ENCODE peak calls at places on chromosomes 6 and 20, in five cellular contexts. One of them, this sample, is unnamed.
A peak's percentile ranks its signal among the peaks of the same experiment; 100 is the strongest.

GRCh38 chr6:38525888-38526287 is 113.8 kb downstream of the BTBD9 start:
- DNase-seq in heart right ventricle: no peak
- DNase-seq in GM20000: no peak
- DNase-seq in AG09319: no peak
- DNase-seq in type B pancreatic cell: no peak
- DNase-seq in this sample: no peak

GRCh38 chr6:107626645-107627044 is 136.7 kb downstream of the SOBP start:
- DNase-seq in AG09319: no peak
- DNase-seq in GM20000: no peak
- DNase-seq in type B pancreatic cell: no peak
- DNase-seq in heart right ventricle: no peak
- DNase-seq in this sample: no peak

GRCh38 chr20:39643292-39643691 is 681.1 kb downstream of the DHX35 start:
- DNase-seq in type B pancreatic cell: no peak
- DNase-seq in AG09319: no peak
- DNase-seq in GM20000: no peak
- DNase-seq in heart right ventricle: no peak
- DNase-seq in this sample: no peak

GRCh38 chr6:70479236-70479635 is 65.9 kb downstream of the FAM135A start:
- DNase-seq in GM20000: no peak
- DNase-seq in heart right ventricle: no peak
- DNase-seq in AG09319: no peak
- DNase-seq in type B pancreatic cell: no peak
- DNase-seq in this sample: no peak

GRCh38 chr20:17671051-17671450 is 11.0 kb downstream of the RRBP1 start:
- DNase-seq in type B pancreatic cell: no peak
- DNase-seq in GM20000: no peak
- DNase-seq in heart right ventricle: no peak
- DNase-seq in AG09319: no peak
- DNase-seq in this sample: no peak

GRCh38 chr20:10637062-10637559 is 36.7 kb downstream of the JAG1 start:
- DNase-seq in AG09319: no peak
- DNase-seq in heart right ventricle: no peak
- DNase-seq in type B pancreatic cell: no peak
- DNase-seq in GM20000: no peak
- DNase-seq in this sample: no peak

GRCh38 chr6:28488916-28489365 is 26.7 kb downstream of the GPX6 start:
- DNase-seq in type B pancreatic cell: no peak
- DNase-seq in heart right ventricle: no peak
- DNase-seq in GM20000: no peak
- DNase-seq in AG09319: peak; percentile 44
- DNase-seq in this sample: peak; percentile 21

GRCh38 chr20:41141153-41141815 is 3.9 kb downstream of the PLCG1 start:
- DNase-seq in GM20000: no peak
- DNase-seq in type B pancreatic cell: no peak
- DNase-seq in AG09319: no peak
- DNase-seq in heart right ventricle: peak; percentile 60
- DNase-seq in this sample: no peak

GRCh38 chr20:10521068-10521834 is 86.1 kb downstream of the SLX4IP start:
- DNase-seq in GM20000: no peak
- DNase-seq in AG09319: peak; percentile 45
- DNase-seq in type B pancreatic cell: no peak
- DNase-seq in heart right ventricle: no peak
- DNase-seq in this sample: no peak

GRCh38 chr6:72954736-72955135 is 270.6 kb downstream of the KHDC1L start:
- DNase-seq in type B pancreatic cell: no peak
- DNase-seq in GM20000: no peak
- DNase-seq in heart right ventricle: no peak
- DNase-seq in AG09319: peak; percentile 15
- DNase-seq in this sample: no peak

GRCh38 chr6:21594427-21595264 is 1.1 kb downstream of the SOX4 start:
- DNase-seq in heart right ventricle: peak; percentile 69
- DNase-seq in AG09319: no peak
- DNase-seq in type B pancreatic cell: peak; percentile 73
- DNase-seq in GM20000: peak; percentile 75
- DNase-seq in this sample: peak; percentile 43

GRCh38 chr6:140857734-140858380 is 1274.9 kb upstream of the GJE1 start:
- DNase-seq in AG09319: peak; percentile 76
- DNase-seq in type B pancreatic cell: no peak
- DNase-seq in heart right ventricle: no peak
- DNase-seq in GM20000: no peak
- DNase-seq in this sample: no peak

GRCh38 chr6:38391206-38391908 is 248.4 kb downstream of the BTBD9 start:
- DNase-seq in heart right ventricle: no peak
- DNase-seq in GM20000: no peak
- DNase-seq in type B pancreatic cell: no peak
- DNase-seq in AG09319: no peak
- DNase-seq in this sample: no peak

GRCh38 chr6:43504756-43505593 is 5.2 kb downstream of the LRRC73 start:
- DNase-seq in type B pancreatic cell: no peak
- DNase-seq in heart right ventricle: no peak
- DNase-seq in AG09319: no peak
- DNase-seq in GM20000: no peak
- DNase-seq in this sample: no peak

GRCh38 chr20:31918471-31919105 is 33.3 kb downstream of the PDRG1 start:
- DNase-seq in heart right ventricle: no peak
- DNase-seq in type B pancreatic cell: no peak
- DNase-seq in AG09319: no peak
- DNase-seq in GM20000: no peak
- DNase-seq in this sample: no peak

GRCh38 chr20:37755665-37756064 is 61.8 kb downstream of the CTNNBL1 start:
- DNase-seq in AG09319: no peak
- DNase-seq in GM20000: no peak
- DNase-seq in heart right ventricle: peak; percentile 17
- DNase-seq in type B pancreatic cell: no peak
- DNase-seq in this sample: no peak

GRCh38 chr20:37992802-37993538 is 40.3 kb downstream of the TTI1 start:
- DNase-seq in type B pancreatic cell: no peak
- DNase-seq in heart right ventricle: peak; percentile 26
- DNase-seq in AG09319: peak; percentile 90
- DNase-seq in GM20000: peak; percentile 71
- DNase-seq in this sample: peak; percentile 49

GRCh38 chr6:161169690-161170089 is 104.2 kb downstream of the AGPAT4 start:
- DNase-seq in type B pancreatic cell: no peak
- DNase-seq in AG09319: peak; percentile 63
- DNase-seq in GM20000: no peak
- DNase-seq in heart right ventricle: no peak
- DNase-seq in this sample: no peak

GRCh38 chr6:111747791-111748190 is 125.5 kb downstream of the FYN start:
- DNase-seq in GM20000: no peak
- DNase-seq in type B pancreatic cell: no peak
- DNase-seq in AG09319: no peak
- DNase-seq in heart right ventricle: no peak
- DNase-seq in this sample: no peak

GRCh38 chr20:7106910-7107309 is 339.4 kb downstream of the BMP2 start:
- DNase-seq in heart right ventricle: no peak
- DNase-seq in AG09319: no peak
- DNase-seq in type B pancreatic cell: no peak
- DNase-seq in GM20000: no peak
- DNase-seq in this sample: no peak

GRCh38 chr6:132270745-132271414 is 130.4 kb downstream of the MOXD1 start:
- DNase-seq in AG09319: no peak
- DNase-seq in type B pancreatic cell: no peak
- DNase-seq in heart right ventricle: no peak
- DNase-seq in GM20000: no peak
- DNase-seq in this sample: no peak

GRCh38 chr20:18724077-18724476 is 89.5 kb upstream of the SCP2D1 start:
- DNase-seq in GM20000: no peak
- DNase-seq in heart right ventricle: no peak
- DNase-seq in type B pancreatic cell: no peak
- DNase-seq in AG09319: no peak
- DNase-seq in this sample: no peak

GRCh38 chr6:119479860-119480655 is 130.5 kb upstream of the MAN1A1 start:
- DNase-seq in type B pancreatic cell: no peak
- DNase-seq in heart right ventricle: no peak
- DNase-seq in AG09319: peak; percentile 22
- DNase-seq in GM20000: no peak
- DNase-seq in this sample: no peak

GRCh38 chr20:63475209-63475608 is 2.8 kb upstream of the KCNQ2 start:
- DNase-seq in AG09319: no peak
- DNase-seq in GM20000: no peak
- DNase-seq in heart right ventricle: no peak
- DNase-seq in type B pancreatic cell: no peak
- DNase-seq in this sample: no peak

GRCh38 chr20:45014671-45015415 is 48.5 kb downstream of the STK4 start:
- DNase-seq in GM20000: no peak
- DNase-seq in heart right ventricle: no peak
- DNase-seq in type B pancreatic cell: no peak
- DNase-seq in AG09319: peak; percentile 37
- DNase-seq in this sample: no peak

GRCh38 chr6:169986171-169986847 is 234.9 kb downstream of the ERMARD start:
- DNase-seq in type B pancreatic cell: no peak
- DNase-seq in heart right ventricle: no peak
- DNase-seq in GM20000: no peak
- DNase-seq in AG09319: no peak
- DNase-seq in this sample: no peak

GRCh38 chr6:45722876-45723275 is 292.8 kb downstream of the CLIC5 start:
- DNase-seq in type B pancreatic cell: no peak
- DNase-seq in AG09319: no peak
- DNase-seq in GM20000: no peak
- DNase-seq in heart right ventricle: no peak
- DNase-seq in this sample: no peak

GRCh38 chr6:159555082-159555481 is 138.0 kb downstream of the SOD2 start:
- DNase-seq in type B pancreatic cell: no peak
- DNase-seq in GM20000: no peak
- DNase-seq in AG09319: no peak
- DNase-seq in heart right ventricle: no peak
- DNase-seq in this sample: no peak

GRCh38 chr6:56790424-56790823 is 147.7 kb upstream of the DST start:
- DNase-seq in type B pancreatic cell: no peak
- DNase-seq in heart right ventricle: no peak
- DNase-seq in AG09319: no peak
- DNase-seq in GM20000: no peak
- DNase-seq in this sample: no peak

GRCh38 chr6:129946439-129947140 is 71.8 kb upstream of the L3MBTL3 start:
- DNase-seq in GM20000: no peak
- DNase-seq in type B pancreatic cell: no peak
- DNase-seq in AG09319: no peak
- DNase-seq in heart right ventricle: no peak
- DNase-seq in this sample: no peak

GRCh38 chr6:31579546-31580445 is 2.4 kb downstream of the LTB start:
- DNase-seq in type B pancreatic cell: no peak
- DNase-seq in AG09319: no peak
- DNase-seq in GM20000: peak; percentile 34
- DNase-seq in heart right ventricle: no peak
- DNase-seq in this sample: no peak

GRCh38 chr20:32040142-32040953 is 11.7 kb upstream of the HCK start:
- DNase-seq in GM20000: peak; percentile 54
- DNase-seq in AG09319: no peak
- DNase-seq in heart right ventricle: peak; percentile 40
- DNase-seq in type B pancreatic cell: no peak
- DNase-seq in this sample: no peak

GRCh38 chr6:106823732-106824351 is 150.7 kb downstream of the CD24 start:
- DNase-seq in GM20000: no peak
- DNase-seq in type B pancreatic cell: no peak
- DNase-seq in AG09319: no peak
- DNase-seq in heart right ventricle: no peak
- DNase-seq in this sample: no peak

GRCh38 chr20:37902504-37903313 is at the start of gene VSTM2L:
- DNase-seq in GM20000: peak; percentile 64
- DNase-seq in AG09319: peak; percentile 56
- DNase-seq in heart right ventricle: no peak
- DNase-seq in type B pancreatic cell: no peak
- DNase-seq in this sample: no peak

GRCh38 chr20:35597186-35597585 is 18.4 kb upstream of the SPAG4 start:
- DNase-seq in AG09319: no peak
- DNase-seq in type B pancreatic cell: no peak
- DNase-seq in GM20000: no peak
- DNase-seq in heart right ventricle: no peak
- DNase-seq in this sample: no peak

GRCh38 chr20:62962221-62962879 is 9.8 kb downstream of the SLC17A9 start:
- DNase-seq in GM20000: no peak
- DNase-seq in AG09319: no peak
- DNase-seq in heart right ventricle: no peak
- DNase-seq in type B pancreatic cell: no peak
- DNase-seq in this sample: no peak

GRCh38 chr6:155974359-155974758 is 518.7 kb upstream of the NOX3 start:
- DNase-seq in type B pancreatic cell: no peak
- DNase-seq in AG09319: no peak
- DNase-seq in heart right ventricle: no peak
- DNase-seq in GM20000: no peak
- DNase-seq in this sample: no peak

GRCh38 chr6:31441368-31442267 is 38.2 kb downstream of the MICA start:
- DNase-seq in AG09319: peak; percentile 29
- DNase-seq in GM20000: peak; percentile 81
- DNase-seq in type B pancreatic cell: no peak
- DNase-seq in heart right ventricle: peak; percentile 86
- DNase-seq in this sample: peak; percentile 60

GRCh38 chr6:5078121-5078695 is 6.9 kb upstream of the PPP1R3G start:
- DNase-seq in heart right ventricle: no peak
- DNase-seq in AG09319: no peak
- DNase-seq in type B pancreatic cell: no peak
- DNase-seq in GM20000: peak; percentile 57
- DNase-seq in this sample: no peak
- TF ChIP-seq CTCF in heart right ventricle: peak; percentile 18
- TF ChIP-seq CTCF in AG09319: no peak
- TF ChIP-seq CTCF in type B pancreatic cell: no peak
- TF ChIP-seq CTCF in GM20000: peak; percentile 13
- TF ChIP-seq CTCF in this sample: no peak

GRCh38 chr6:15512126-15512525 is 150.7 kb downstream of the DTNBP1 start:
- DNase-seq in type B pancreatic cell: no peak
- DNase-seq in heart right ventricle: no peak
- DNase-seq in AG09319: no peak
- DNase-seq in GM20000: no peak
- DNase-seq in this sample: no peak
- TF ChIP-seq CTCF in type B pancreatic cell: peak; percentile 57
- TF ChIP-seq CTCF in heart right ventricle: peak; percentile 42
- TF ChIP-seq CTCF in AG09319: peak; percentile 3
- TF ChIP-seq CTCF in GM20000: no peak
- TF ChIP-seq CTCF in this sample: no peak

GRCh38 chr6:12899080-12899815 is 182.7 kb downstream of the PHACTR1 start:
- DNase-seq in GM20000: no peak
- DNase-seq in AG09319: no peak
- DNase-seq in heart right ventricle: no peak
- DNase-seq in type B pancreatic cell: no peak
- DNase-seq in this sample: no peak
- TF ChIP-seq CTCF in GM20000: no peak
- TF ChIP-seq CTCF in AG09319: no peak
- TF ChIP-seq CTCF in heart right ventricle: no peak
- TF ChIP-seq CTCF in type B pancreatic cell: no peak
- TF ChIP-seq CTCF in this sample: no peak

DNA sequence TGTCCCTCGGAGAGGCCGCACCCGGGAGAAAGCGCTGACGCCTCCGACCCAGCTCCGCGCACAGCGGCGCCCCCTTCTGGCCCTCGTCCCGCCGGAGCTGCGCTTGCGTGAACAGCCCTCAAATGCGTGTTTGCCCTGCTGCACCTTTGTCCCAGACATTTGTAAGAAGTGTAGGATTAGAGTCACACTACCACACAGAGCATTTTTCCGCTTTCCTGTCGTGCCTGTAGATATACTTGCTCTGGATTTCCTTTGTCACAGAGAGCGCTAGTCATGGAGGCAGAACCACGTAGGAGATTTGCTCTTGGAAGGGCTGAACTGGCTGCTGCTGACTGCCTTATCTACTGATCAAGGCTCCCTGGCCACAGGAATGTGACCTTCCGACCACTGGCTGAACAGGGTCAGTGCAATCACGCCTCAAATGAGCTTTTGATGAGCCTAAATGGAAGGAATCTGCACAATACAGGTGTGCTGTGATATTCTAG is 62.3 kb downstream of the PAX1 start:
- DNase-seq in type B pancreatic cell: peak; percentile 81
- DNase-seq in AG09319: no peak
- DNase-seq in heart right ventricle: no peak
- DNase-seq in GM20000: no peak
- DNase-seq in this sample: peak; percentile 64
- TF ChIP-seq CTCF in type B pancreatic cell: peak; percentile 74
- TF ChIP-seq CTCF in AG09319: no peak
- TF ChIP-seq CTCF in heart right ventricle: peak; percentile 14
- TF ChIP-seq CTCF in GM20000: peak; percentile 9
- TF ChIP-seq CTCF in this sample: peak; percentile 66